ENCODE peak calls at places on chromosomes 16 and 17, in seven cellular contexts. Q is GM23248; A is amniotic stem cell; U is amniotic epithelial cell; P is spleen; W is DMS153; N is activated naive CD4-positive, alpha-beta T cell treated with Interleukin-2 at 50 U/mL for 16 hours. H is an unnamed sample.

GRCh38 chr16:69727916-69728270 is 1.5 kb upstream of the NQO1 start:
- DNase-seq in Q (no peak), N (no peak), P (peak; percentile 53), W (peak; percentile 20), U (no peak), A (no peak), H (peak; percentile 56)

GRCh38 chr17:301681-302299 is 50.8 kb downstream of the RPH3AL start:
- DNase-seq in U (no peak), Q (peak; percentile 6), N (no peak), A (no peak), P (no peak), W (no peak), H (no peak)

GRCh38 chr17:38797091-38797490 is 2.3 kb downstream of the PIP4K2B start:
- DNase-seq in N (no peak), Q (peak; percentile 76), A (no peak), P (no peak), U (peak; percentile 76), W (no peak), H (no peak)

GRCh38 chr16:72434159-72434558 is 262.2 kb upstream of the PMFBP1 start:
- DNase-seq in A (no peak), W (no peak), Q (peak; percentile 10), P (no peak), U (peak; percentile 75), N (no peak), H (peak; percentile 28)

GRCh38 chr17:1315409-1315808 is 35.9 kb downstream of the TRARG1 start:
- DNase-seq in Q (no peak), U (no peak), P (no peak), W (no peak), A (no peak), N (no peak), H (no peak)

GRCh38 chr17:47204722-47205418 is 4.3 kb upstream of the MYL4 start:
- DNase-seq in W (no peak), N (peak; percentile 26), A (no peak), P (no peak), U (peak; percentile 17), Q (peak; percentile 74), H (peak; percentile 85)

GRCh38 chr16:27839419-27839818 is 224.1 kb downstream of the GSG1L start:
- DNase-seq in Q (peak; percentile 25), P (peak; percentile 9), A (peak; percentile 1), N (no peak), U (peak; percentile 11), W (no peak), H (peak; percentile 55)

GRCh38 chr17:10396529-10397163 is 23.8 kb upstream of the MYH13 start:
- DNase-seq in W (no peak), A (no peak), U (peak; percentile 46), Q (no peak), N (no peak), P (no peak), H (no peak)

GRCh38 chr16:68592466-68593337 is 52.4 kb upstream of the CDH3 start:
- DNase-seq in W (no peak), N (no peak), U (peak; percentile 8), A (no peak), Q (peak; percentile 18), P (no peak), H (no peak)

GRCh38 chr16:63614421-63614820 is 1507.4 kb downstream of the CDH11 start:
- DNase-seq in A (no peak), Q (no peak), P (no peak), U (no peak), W (no peak), N (no peak), H (no peak)

GRCh38 chr17:76524598-76525512 is 12.7 kb downstream of the CYGB start:
- DNase-seq in N (no peak), P (no peak), Q (peak; percentile 77), A (no peak), W (no peak), U (no peak), H (peak; percentile 27)